ENCODE peak calls at places on chromosomes 12 and 14, in five cellular contexts. Z is fibroblast of the aortic adventitia, X is upper lobe of right lung, S is glutamatergic neuron, A is keratinocyte. B is an unnamed sample.
A peak's percentile ranks its signal among the peaks of the same experiment; 100 is the strongest.

GRCh38 chr12:107458163-107458562 is 227.4 kb upstream of the PWP1 start:
- DNase-seq in A (no peak), S (no peak), X (no peak), Z (peak; percentile 44), B (no peak)

GRCh38 chr14:21748869-21749303 is 75.3 kb upstream of the OR4E1 start:
- DNase-seq in S (peak; percentile 60), Z (peak; percentile 12), A (no peak), X (peak; percentile 48), B (no peak)

GRCh38 chr12:105279460-105280056 is 43.6 kb upstream of the APPL2 start:
- DNase-seq in S (peak; percentile 15), X (no peak), A (no peak), Z (peak; percentile 39), B (no peak)

GRCh38 chr12:28537474-28537873 is 347.2 kb downstream of the CCDC91 start:
- DNase-seq in X (no peak), A (no peak), Z (peak; percentile 10), S (no peak), B (no peak)

GRCh38 chr12:91326043-91327027 is 143.7 kb upstream of the DCN start:
- DNase-seq in Z (peak; percentile 90), S (no peak), A (no peak), X (no peak), B (no peak)

GRCh38 chr12:112013601-112014402 is 576 bp downstream of the ERP29 start:
- DNase-seq in Z (peak; percentile 76), X (peak; percentile 87), A (no peak), S (peak; percentile 76), B (peak; percentile 28)

GRCh38 chr12:467591-467990 is 7.9 kb downstream of the B4GALNT3 start:
- DNase-seq in A (peak; percentile 33), S (no peak), Z (no peak), X (no peak), B (no peak)

GRCh38 chr14:55412686-55413085 is 1.1 kb upstream of the ATG14 start:
- DNase-seq in X (no peak), Z (peak; percentile 53), A (no peak), S (no peak), B (no peak)

GRCh38 chr12:25135531-25136154 is 59.3 kb downstream of the DNAI7 start:
- DNase-seq in S (no peak), Z (no peak), A (peak; percentile 83), X (no peak), B (no peak)

GRCh38 chr12:109439181-109439580 is 37.9 kb downstream of the KCTD10 start:
- DNase-seq in X (no peak), A (no peak), Z (no peak), S (no peak), B (no peak)

GRCh38 chr12:117664169-117664568 is 302.7 kb upstream of the NOS1 start:
- DNase-seq in A (no peak), S (no peak), Z (no peak), X (no peak), B (no peak)

GRCh38 chr12:30694971-30695326 is 720 bp downstream of the IPO8 start:
- DNase-seq in X (peak; percentile 78), S (peak; percentile 51), A (no peak), Z (peak; percentile 37), B (no peak)

GRCh38 chr12:42854826-42855225 is 265.3 kb upstream of the PRICKLE1 start:
- DNase-seq in X (no peak), S (no peak), A (no peak), Z (no peak), B (no peak)

GRCh38 chr14:41901089-41901488 is 294.4 kb downstream of the LRFN5 start:
- DNase-seq in A (no peak), X (no peak), Z (no peak), S (no peak), B (no peak)

GRCh38 chr12:108191938-108192337 is 62.9 kb downstream of the WSCD2 start:
- DNase-seq in A (no peak), X (no peak), S (no peak), Z (no peak), B (no peak)

GRCh38 chr14:49961270-49962222 is 68.7 kb downstream of the ARF6 start:
- DNase-seq in A (no peak), X (no peak), Z (no peak), S (no peak), B (no peak)

GRCh38 chr12:30567082-30567481 is 128.6 kb downstream of the IPO8 start:
- DNase-seq in Z (no peak), A (no peak), S (no peak), X (no peak), B (no peak)

GRCh38 chr12:53299101-53299453 is 418 bp upstream of the MYG1 start:
- DNase-seq in Z (peak; percentile 73), S (no peak), X (no peak), A (no peak), B (no peak)

GRCh38 chr14:23085458-23085857 is 9.5 kb downstream of the ACIN1 start:
- DNase-seq in A (no peak), S (no peak), X (no peak), Z (no peak), B (no peak)

GRCh38 chr12:50072198-50072907 is 12.8 kb upstream of the SMARCD1 start:
- DNase-seq in S (no peak), Z (no peak), X (no peak), A (no peak), B (no peak)

GRCh38 chr14:81974543-81974942 is 440.9 kb upstream of the SEL1L start:
- DNase-seq in Z (no peak), X (no peak), A (no peak), S (no peak), B (no peak)

GRCh38 chr12:65335021-65335714 is 56.7 kb downstream of the MSRB3 start:
- DNase-seq in Z (peak; percentile 95), S (no peak), A (no peak), X (no peak), B (no peak)

GRCh38 chr12:49871263-49871561 is 28.3 kb upstream of the BCDIN3D start:
- DNase-seq in S (no peak), Z (no peak), X (peak; percentile 33), A (no peak), B (no peak)

GRCh38 chr14:75307700-75308379 is 29.2 kb downstream of the FOS start:
- DNase-seq in X (peak; percentile 88), S (peak; percentile 92), Z (peak; percentile 87), A (no peak), B (no peak)

GRCh38 chr14:104094056-104094708 is 8.7 kb downstream of the ASPG start:
- DNase-seq in Z (no peak), X (peak; percentile 54), A (no peak), S (no peak), B (no peak)

GRCh38 chr12:95687937-95688336 is 102.6 kb downstream of the NTN4 start:
- DNase-seq in Z (no peak), S (no peak), A (no peak), X (no peak), B (no peak)

GRCh38 chr12:54415223-54415929 is 3.7 kb downstream of the ITGA5 start:
- DNase-seq in Z (no peak), A (no peak), X (no peak), S (no peak), B (no peak)

GRCh38 chr14:77707355-77707723 is 484 bp downstream of the ALKBH1 start:
- DNase-seq in Z (peak; percentile 60), X (no peak), A (no peak), S (no peak), B (no peak)
- TF ChIP-seq CTCF in Z (peak; percentile 50), X (no peak), A (peak; percentile 54), S (no peak), B (peak; percentile 33)

GRCh38 chr12:89356069-89356665 is 3.9 kb upstream of the DUSP6 start:
- DNase-seq in X (no peak), A (no peak), S (no peak), Z (no peak), B (no peak)

GRCh38 chr12:89354630-89354931 is 2.3 kb upstream of the DUSP6 start:
- DNase-seq in A (no peak), Z (no peak), X (no peak), S (peak; percentile 22), B (no peak)

GRCh38 chr12:89353823-89354629 is 1.7 kb upstream of the DUSP6 start:
- DNase-seq in A (no peak), X (peak; percentile 96), Z (peak; percentile 56), S (peak; percentile 68), B (no peak)

GRCh38 chr12:89357297-89357730 is 5.0 kb upstream of the DUSP6 start:
- DNase-seq in Z (no peak), S (peak; percentile 20), X (no peak), A (no peak), B (no peak)

GRCh38 chr12:89355243-89356068 is 3.2 kb upstream of the DUSP6 start:
- DNase-seq in A (no peak), X (no peak), S (no peak), Z (no peak), B (no peak)
- TF ChIP-seq CTCF in A (peak; percentile 21), X (no peak), S (peak; percentile 37), Z (no peak), B (no peak)

GRCh38 chr12:113149361-113150150 is at the start of gene CFAP73:
- DNase-seq in A (no peak), Z (peak; percentile 73), X (peak; percentile 72), S (peak; percentile 84), B (peak; percentile 57)
- TF ChIP-seq CTCF in A (peak; percentile 16), Z (no peak), X (no peak), S (no peak), B (no peak)

DNA sequence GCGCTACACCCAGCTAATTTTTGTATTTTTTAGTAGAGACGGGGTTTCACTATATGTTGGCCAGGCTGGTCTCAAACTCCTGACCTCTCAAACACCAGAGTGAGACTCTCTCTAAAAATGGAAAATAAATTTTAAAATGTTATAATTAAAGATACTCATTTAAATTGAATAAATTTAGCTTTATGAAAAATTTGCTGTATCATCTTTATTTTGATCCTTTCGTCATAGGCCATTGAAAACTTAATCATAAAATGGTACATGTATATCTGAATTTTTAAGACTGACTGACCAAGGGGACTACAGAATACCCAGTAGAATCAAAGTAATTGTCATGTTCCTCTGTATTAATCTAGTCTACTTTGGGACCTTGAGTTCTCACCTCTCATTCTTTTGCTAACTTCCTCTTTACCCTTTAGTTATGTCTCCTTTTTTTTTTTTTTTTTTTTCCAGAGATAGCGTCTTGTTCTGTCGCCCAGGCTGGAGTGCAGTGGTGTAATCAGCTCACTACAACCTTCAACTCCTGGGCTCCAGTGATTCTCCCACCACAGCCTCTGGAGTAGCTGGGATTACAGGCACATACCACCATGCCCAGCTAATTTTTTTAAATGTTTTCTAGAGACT is 9.5 kb downstream of the RAB5B start:
- DNase-seq in S (no peak), A (no peak), X (no peak), Z (no peak), B (no peak)
- TF ChIP-seq CTCF in S (no peak), A (no peak), X (no peak), Z (no peak), B (no peak)

DNA sequence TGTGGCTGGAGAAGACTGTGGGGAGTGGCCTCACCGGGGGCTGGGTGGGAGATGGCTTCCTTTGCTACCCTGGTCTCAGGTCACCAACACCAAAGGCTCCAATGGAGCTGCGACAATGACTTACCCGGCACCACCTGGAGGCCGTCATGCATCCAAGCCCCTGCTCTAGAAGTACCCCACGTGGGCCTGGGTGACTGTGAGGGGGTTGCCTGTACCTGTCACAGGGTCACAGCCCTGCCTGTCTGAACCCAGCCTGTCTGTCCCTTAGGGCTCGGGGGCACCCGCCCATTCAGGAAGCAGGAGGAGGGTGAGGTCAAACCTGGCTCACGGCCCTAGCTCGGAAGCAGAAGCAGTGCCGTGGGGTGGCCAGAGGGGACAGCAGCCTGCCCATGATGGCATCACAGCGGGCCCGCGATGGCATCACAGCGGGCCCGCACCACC is 18.9 kb downstream of the ABCB9 start:
- DNase-seq in A (no peak), S (no peak), X (peak; percentile 79), Z (no peak), B (no peak)
- TF ChIP-seq CTCF in A (no peak), S (no peak), X (peak; percentile 31), Z (no peak), B (no peak)

B was measured in D721Med.